ENCODE peak calls at places on chromosomes 12 and 14, in nine cellular contexts. S, V, N, K, O, G, H, A and R are unnamed samples.

GRCh38 chr12:111687952-111688351 is 2.1 kb downstream of the ACAD10 start:
- DNase-seq in S (no peak), V (no peak), N (no peak), K (no peak), O (no peak), G (no peak), H (no peak), A (no peak), R (no peak)

GRCh38 chr12:109307051-109307450 is 2.0 kb downstream of the FOXN4 start:
- DNase-seq in S (no peak), V (no peak), N (no peak), K (no peak), O (no peak), G (no peak), H (no peak), A (no peak), R (no peak)

GRCh38 chr12:23640754-23641153 is 308.7 kb downstream of the SOX5 start:
- DNase-seq in S (no peak), V (no peak), N (no peak), K (no peak), O (no peak), G (no peak), H (no peak), A (no peak), R (no peak)

GRCh38 chr12:32754101-32754500 is 1.6 kb downstream of the YARS2 start:
- DNase-seq in S (no peak), V (no peak), N (no peak), K (no peak), O (no peak), G (no peak), H (no peak), A (no peak), R (no peak)

GRCh38 chr12:3493225-3494049 is 2.4 kb downstream of the PRMT8 start:
- DNase-seq in S (no peak), V (no peak), N (no peak), K (no peak), O (no peak), G (no peak), H (no peak), A (no peak), R (no peak)

GRCh38 chr12:113649256-113649830 is 177.7 kb upstream of the LHX5 start:
- DNase-seq in S (no peak), V (no peak), N (no peak), K (no peak), O (no peak), G (no peak), H (no peak), A (no peak), R (no peak)

GRCh38 chr14:92686763-92687427 is 61.5 kb downstream of the LGMN start:
- DNase-seq in S (peak), V (peak), N (peak), K (peak), O (peak), G (no peak), H (peak), A (peak), R (peak)

GRCh38 chr12:56071648-56072047 is 8.3 kb upstream of the ERBB3 start:
- DNase-seq in S (no peak), V (no peak), N (no peak), K (peak), O (no peak), G (no peak), H (no peak), A (peak), R (no peak)

GRCh38 chr12:111971800-111972199 is 41.2 kb downstream of the TMEM116 start:
- DNase-seq in S (no peak), V (no peak), N (no peak), K (no peak), O (no peak), G (no peak), H (no peak), A (no peak), R (no peak)

GRCh38 chr14:69105326-69105725 is 47.6 kb downstream of the DCAF5 start:
- DNase-seq in S (no peak), V (no peak), N (no peak), K (peak), O (no peak), G (no peak), H (no peak), A (peak), R (no peak)

GRCh38 chr14:24055971-24056799 is 4.4 kb downstream of the CARMIL3 start:
- DNase-seq in S (no peak), V (no peak), N (no peak), K (no peak), O (no peak), G (no peak), H (no peak), A (no peak), R (no peak)

GRCh38 chr14:74491952-74492351 is 1.2 kb downstream of the NPC2 start:
- DNase-seq in S (no peak), V (peak), N (no peak), K (peak), O (peak), G (no peak), H (peak), A (no peak), R (no peak)

GRCh38 chr12:25248137-25248536 is 2.6 kb downstream of the KRAS start:
- DNase-seq in S (no peak), V (no peak), N (no peak), K (no peak), O (no peak), G (no peak), H (no peak), A (no peak), R (no peak)

GRCh38 chr12:570949-571794 is 92.1 kb downstream of the NINJ2 start:
- DNase-seq in S (peak), V (no peak), N (no peak), K (peak), O (peak), G (peak), H (peak), A (no peak), R (no peak)

GRCh38 chr12:11719678-11720099 is 70.2 kb downstream of the ETV6 start:
- DNase-seq in S (peak), V (no peak), N (no peak), K (peak), O (no peak), G (no peak), H (no peak), A (peak), R (no peak)

GRCh38 chr14:74014299-74014698 is 4.8 kb downstream of the ENTPD5 start:
- DNase-seq in S (no peak), V (no peak), N (no peak), K (no peak), O (no peak), G (no peak), H (no peak), A (no peak), R (no peak)

GRCh38 chr12:15856097-15856982 is 25.8 kb upstream of the STRAP start:
- DNase-seq in S (no peak), V (peak), N (peak), K (peak), O (peak), G (no peak), H (peak), A (peak), R (peak)

GRCh38 chr12:3049596-3050314 is 27.4 kb upstream of the TSPAN9 start:
- DNase-seq in S (no peak), V (no peak), N (no peak), K (no peak), O (no peak), G (no peak), H (no peak), A (no peak), R (no peak)

GRCh38 chr12:71562681-71563595 is 100.7 kb downstream of the ZFC3H1 start:
- DNase-seq in S (no peak), V (no peak), N (no peak), K (no peak), O (no peak), G (no peak), H (no peak), A (no peak), R (no peak)

GRCh38 chr12:48350249-48351021 is at the start of gene ZNF641:
- DNase-seq in S (peak), V (peak), N (peak), K (peak), O (peak), G (no peak), H (peak), A (peak), R (no peak)

GRCh38 chr14:99522457-99522891 is 41.3 kb downstream of the CCNK start:
- DNase-seq in S (peak), V (no peak), N (no peak), K (peak), O (peak), G (no peak), H (no peak), A (peak), R (no peak)

GRCh38 chr12:12704593-12705230 is 8.7 kb upstream of the GPR19 start:
- DNase-seq in S (no peak), V (peak), N (peak), K (peak), O (peak), G (peak), H (peak), A (peak), R (no peak)

GRCh38 chr14:74486164-74486563 is 6.9 kb downstream of the NPC2 start:
- DNase-seq in S (no peak), V (no peak), N (no peak), K (no peak), O (no peak), G (no peak), H (no peak), A (no peak), R (no peak)

GRCh38 chr14:88986146-88986841 is 161.8 kb downstream of the TTC8 start:
- DNase-seq in S (no peak), V (no peak), N (no peak), K (peak), O (no peak), G (no peak), H (no peak), A (peak), R (no peak)

GRCh38 chr12:66713984-66714383 is 35.1 kb upstream of the GRIP1 start:
- DNase-seq in S (no peak), V (peak), N (no peak), K (no peak), O (no peak), G (no peak), H (no peak), A (no peak), R (no peak)

GRCh38 chr14:65478596-65478995 is 66.1 kb downstream of the FUT8 start:
- DNase-seq in S (no peak), V (peak), N (no peak), K (peak), O (no peak), G (peak), H (no peak), A (peak), R (no peak)

GRCh38 chr14:68667313-68667791 is 125.5 kb downstream of the ZFP36L1 start:
- DNase-seq in S (no peak), V (no peak), N (no peak), K (peak), O (no peak), G (peak), H (no peak), A (no peak), R (no peak)

GRCh38 chr14:93939304-93940229 is 12.4 kb downstream of the FAM181A start:
- DNase-seq in S (peak), V (peak), N (peak), K (peak), O (peak), G (no peak), H (peak), A (peak), R (peak)

GRCh38 chr12:90974286-90974685 is 19.3 kb upstream of the CCER1 start:
- DNase-seq in S (no peak), V (no peak), N (no peak), K (peak), O (no peak), G (peak), H (no peak), A (peak), R (no peak)

GRCh38 chr12:7797698-7798398 is 8.6 kb downstream of the NANOG start:
- DNase-seq in S (no peak), V (no peak), N (no peak), K (no peak), O (no peak), G (no peak), H (no peak), A (no peak), R (no peak)

GRCh38 chr12:81365284-81365683 is 287.4 kb downstream of the ACSS3 start:
- DNase-seq in S (no peak), V (no peak), N (no peak), K (no peak), O (no peak), G (no peak), H (no peak), A (no peak), R (no peak)

GRCh38 chr14:54090274-54090673 is 133.6 kb upstream of the BMP4 start:
- DNase-seq in S (no peak), V (no peak), N (no peak), K (no peak), O (no peak), G (no peak), H (no peak), A (no peak), R (no peak)

GRCh38 chr14:86799244-86799647 is 1193.7 kb downstream of the GALC start:
- DNase-seq in S (no peak), V (no peak), N (no peak), K (peak), O (no peak), G (peak), H (no peak), A (peak), R (no peak)

GRCh38 chr14:39426605-39427004 is 5.6 kb downstream of the FBXO33 start:
- DNase-seq in S (no peak), V (peak), N (no peak), K (peak), O (no peak), G (peak), H (no peak), A (peak), R (no peak)

GRCh38 chr12:105738036-105738435 is 400.7 kb downstream of the NUAK1 start:
- DNase-seq in S (no peak), V (no peak), N (no peak), K (peak), O (no peak), G (no peak), H (no peak), A (peak), R (no peak)

GRCh38 chr12:104183443-104183842 is 32.1 kb upstream of the TXNRD1 start:
- DNase-seq in S (no peak), V (no peak), N (no peak), K (no peak), O (no peak), G (no peak), H (no peak), A (no peak), R (no peak)

GRCh38 chr12:122421815-122422737 is at the start of gene CLIP1:
- DNase-seq in S (peak), V (peak), N (peak), K (peak), O (peak), G (no peak), H (peak), A (peak), R (peak)
- TF ChIP-seq CTCF in S (peak), V (peak), N (peak), K (peak), O (no peak), G (peak), H (peak), A (peak), R (peak)

DNA sequence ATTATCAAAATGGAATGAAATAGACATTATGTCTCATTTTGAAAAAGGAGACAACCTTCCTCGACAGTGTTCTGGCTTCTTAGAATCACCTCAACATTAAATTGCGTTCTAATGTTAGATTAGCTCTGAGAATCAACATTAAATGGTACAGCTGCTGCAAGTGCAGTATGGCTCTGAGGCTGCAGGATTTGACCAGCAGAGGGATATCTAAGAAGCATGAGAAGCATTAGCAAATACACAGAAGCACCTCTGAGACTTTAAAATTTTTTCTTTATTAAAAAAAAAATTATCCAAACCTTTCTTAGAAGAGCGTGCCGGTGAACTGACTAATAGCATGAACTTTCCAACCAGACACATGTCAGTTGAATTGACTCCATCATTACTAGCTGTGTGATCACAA is 253.4 kb upstream of the LRIG3 start:
- DNase-seq in S (no peak), V (no peak), N (no peak), K (peak), O (no peak), G (no peak), H (no peak), A (no peak), R (no peak)
- TF ChIP-seq CTCF in S (no peak), V (no peak), N (no peak), K (peak), O (no peak), G (peak), H (no peak), A (peak), R (peak)

GRCh38 chr14:32588448-32589320 is 259.6 kb downstream of the AKAP6 start:
- DNase-seq in S (no peak), V (peak), N (no peak), K (peak), O (no peak), G (no peak), H (no peak), A (no peak), R (peak)
- TF ChIP-seq CTCF in S (peak), V (peak), N (no peak), K (peak), O (no peak), G (peak), H (peak), A (peak), R (peak)

GRCh38 chr14:91419044-91419397 is 1.4 kb upstream of the CCDC88C start:
- DNase-seq in S (no peak), V (no peak), N (peak), K (no peak), O (no peak), G (no peak), H (no peak), A (no peak), R (no peak)
- TF ChIP-seq CTCF in S (peak), V (no peak), N (peak), K (no peak), O (no peak), G (no peak), H (no peak), A (no peak), R (peak)

GRCh38 chr12:131944601-131945251 is 5.0 kb upstream of the EP400 start:
- DNase-seq in S (peak), V (no peak), N (no peak), K (no peak), O (no peak), G (no peak), H (no peak), A (no peak), R (no peak)
- TF ChIP-seq CTCF in S (no peak), V (no peak), N (no peak), K (no peak), O (no peak), G (no peak), H (no peak), A (no peak), R (no peak)

DNA sequence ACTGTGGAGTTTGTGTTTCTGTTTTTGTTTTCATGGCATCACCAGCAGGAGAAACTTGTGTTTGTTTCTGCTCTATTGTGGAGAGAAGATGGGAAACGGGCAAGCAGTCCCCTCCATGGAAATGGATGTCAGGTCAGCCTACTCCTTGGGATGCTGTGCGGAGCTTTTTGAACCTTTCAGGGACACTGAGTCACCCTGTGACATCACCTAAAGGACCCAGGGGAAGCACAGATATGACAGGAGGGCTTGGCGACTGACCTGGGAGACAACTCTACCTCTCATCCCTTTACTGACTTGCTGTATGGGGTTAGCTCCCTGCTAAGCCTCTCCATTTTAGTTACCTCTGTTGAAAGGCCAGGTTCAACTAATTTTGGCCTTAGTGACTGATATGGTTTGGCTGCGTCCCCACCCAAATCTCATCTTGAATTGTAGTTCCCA is 706.9 kb upstream of the TMEM132C start:
- DNase-seq in S (no peak), V (no peak), N (no peak), K (no peak), O (no peak), G (no peak), H (no peak), A (no peak), R (no peak)
- TF ChIP-seq CTCF in S (no peak), V (no peak), N (no peak), K (no peak), O (peak), G (no peak), H (no peak), A (no peak), R (no peak)

GRCh38 chr12:125738211-125738610 is 673.0 kb downstream of the AACS start:
- DNase-seq in S (no peak), V (no peak), N (no peak), K (no peak), O (no peak), G (no peak), H (no peak), A (no peak), R (no peak)

DNA sequence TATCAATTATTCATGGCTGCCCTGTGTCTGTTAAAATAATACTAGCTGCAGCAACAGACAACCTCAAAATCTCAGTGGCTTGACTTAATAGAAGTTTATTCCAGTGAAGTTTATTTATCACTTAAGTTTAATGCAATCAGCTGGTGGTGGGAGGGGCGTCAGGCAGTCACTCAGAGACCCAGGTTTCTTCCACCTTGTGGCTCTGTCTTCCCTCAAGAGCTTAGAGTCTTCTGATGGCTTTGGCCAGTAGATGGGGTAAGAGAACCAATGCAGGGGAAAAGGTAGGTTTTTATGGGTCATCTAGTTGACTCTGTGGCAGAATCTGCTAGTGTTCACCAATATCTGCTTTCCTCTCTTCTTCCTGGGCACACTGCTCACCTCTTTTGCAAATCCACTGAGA is 668.9 kb downstream of the AACS start:
- DNase-seq in S (no peak), V (no peak), N (no peak), K (no peak), O (no peak), G (no peak), H (no peak), A (no peak), R (no peak)
- TF ChIP-seq CTCF in S (no peak), V (no peak), N (no peak), K (no peak), O (no peak), G (no peak), H (no peak), A (no peak), R (no peak)